ENCODE peak calls at places on chromosomes 11 and 22, in seven cellular contexts. M, C, J, V, U, Y and F are unnamed samples.

GRCh38 chr11:111788464-111788863 is 22.3 kb upstream of the PPP2R1B start:
- DNase-seq in M (no peak), C (no peak), J (no peak), V (no peak), U (no peak), Y (no peak), F (no peak)

GRCh38 chr11:122183933-122184332 is 67.9 kb upstream of the BLID start:
- DNase-seq in M (no peak), C (no peak), J (no peak), V (no peak), U (no peak), Y (no peak), F (no peak)

GRCh38 chr22:36237462-36238347 is 1.6 kb downstream of the APOL2 start:
- DNase-seq in M (no peak), C (no peak), J (no peak), V (no peak), U (no peak), Y (no peak), F (no peak)

GRCh38 chr22:30420401-30421178 is 5.0 kb upstream of the MTFP1 start:
- DNase-seq in M (no peak), C (peak), J (no peak), V (no peak), U (peak), Y (no peak), F (no peak)

GRCh38 chr11:28792856-28793255 is 684.7 kb downstream of the METTL15 start:
- DNase-seq in M (no peak), C (no peak), J (no peak), V (no peak), U (no peak), Y (no peak), F (no peak)

GRCh38 chr11:76783294-76783900 is at the start of gene TSKU:
- DNase-seq in M (no peak), C (no peak), J (peak), V (no peak), U (no peak), Y (no peak), F (peak)

GRCh38 chr11:70717961-70718595 is 319.7 kb downstream of the CTTN start:
- DNase-seq in M (no peak), C (no peak), J (no peak), V (no peak), U (no peak), Y (no peak), F (no peak)

GRCh38 chr22:45424241-45424731 is 10.8 kb downstream of the RIBC2 start:
- DNase-seq in M (no peak), C (no peak), J (no peak), V (no peak), U (no peak), Y (no peak), F (no peak)

GRCh38 chr11:72078477-72078876 is 1.9 kb downstream of the NUMA1 start:
- DNase-seq in M (no peak), C (no peak), J (no peak), V (no peak), U (peak), Y (no peak), F (no peak)

GRCh38 chr11:1391165-1392010 is 1.7 kb downstream of the BRSK2 start:
- DNase-seq in M (no peak), C (no peak), J (peak), V (no peak), U (no peak), Y (no peak), F (no peak)

GRCh38 chr22:49970528-49971231 is 10.1 kb downstream of the PIM3 start:
- DNase-seq in M (peak), C (peak), J (peak), V (peak), U (peak), Y (peak), F (peak)

GRCh38 chr11:100851584-100852152 is 164.6 kb downstream of the ARHGAP42 start:
- DNase-seq in M (no peak), C (no peak), J (no peak), V (no peak), U (no peak), Y (no peak), F (no peak)

GRCh38 chr11:123690490-123690889 is 36.1 kb upstream of the SCN3B start:
- DNase-seq in M (no peak), C (no peak), J (no peak), V (no peak), U (peak), Y (peak), F (no peak)

GRCh38 chr11:57054782-57055181 is 66.1 kb downstream of the OR5AK2 start:
- DNase-seq in M (no peak), C (no peak), J (no peak), V (no peak), U (no peak), Y (no peak), F (no peak)

GRCh38 chr22:30705710-30706651 is 11.3 kb downstream of the OSBP2 start:
- DNase-seq in M (no peak), C (no peak), J (no peak), V (no peak), U (peak), Y (no peak), F (no peak)

GRCh38 chr11:69909561-69910518 is 90.6 kb upstream of the FGF3 start:
- DNase-seq in M (no peak), C (no peak), J (no peak), V (no peak), U (no peak), Y (no peak), F (no peak)

GRCh38 chr22:38320605-38321402 is 3.6 kb upstream of the CSNK1E start:
- DNase-seq in M (no peak), C (no peak), J (no peak), V (no peak), U (no peak), Y (no peak), F (no peak)

GRCh38 chr11:20162824-20163777 is 2.8 kb upstream of the DBX1 start:
- DNase-seq in M (no peak), C (peak), J (peak), V (no peak), U (peak), Y (no peak), F (peak)

GRCh38 chr11:130798280-130798679 is 118.0 kb downstream of the SNX19 start:
- DNase-seq in M (no peak), C (no peak), J (no peak), V (no peak), U (peak), Y (no peak), F (no peak)

GRCh38 chr11:73554677-73555320 is 43.1 kb downstream of the FAM168A start:
- DNase-seq in M (no peak), C (no peak), J (no peak), V (no peak), U (no peak), Y (no peak), F (no peak)

GRCh38 chr11:118620529-118621070 is 13.2 kb downstream of the PHLDB1 start:
- DNase-seq in M (no peak), C (no peak), J (peak), V (peak), U (no peak), Y (no peak), F (peak)

GRCh38 chr11:10459029-10459970 is 4.2 kb downstream of the AMPD3 start:
- DNase-seq in M (peak), C (no peak), J (no peak), V (no peak), U (no peak), Y (no peak), F (no peak)

GRCh38 chr11:7893792-7894191 is 37.3 kb downstream of the OR10A6 start:
- DNase-seq in M (no peak), C (no peak), J (no peak), V (no peak), U (no peak), Y (no peak), F (no peak)

GRCh38 chr11:57379732-57380131 is 1.2 kb downstream of the PRG3 start:
- DNase-seq in M (no peak), C (peak), J (no peak), V (no peak), U (no peak), Y (no peak), F (no peak)

GRCh38 chr22:44409691-44410316 is 88.2 kb downstream of the RTL6 start:
- DNase-seq in M (no peak), C (no peak), J (no peak), V (no peak), U (no peak), Y (no peak), F (no peak)

GRCh38 chr11:128724891-128725611 is 31.2 kb downstream of the FLI1 start:
- DNase-seq in M (no peak), C (no peak), J (no peak), V (no peak), U (no peak), Y (no peak), F (no peak)